ENCODE peak calls at places on chromosomes 12 and 14, in ten cellular contexts. One of them, this sample, is unnamed.

GRCh38 chr12:67811437-67812361 is 163.2 kb downstream of the DYRK2 start:
- DNase-seq in aorta: no peak
- DNase-seq in body of pancreas: no peak
- DNase-seq in GM12878: no peak
- DNase-seq in upper lobe of right lung: no peak
- DNase-seq in AG09319: no peak
- DNase-seq in small intestine: no peak
- DNase-seq in memory B cell: no peak
- DNase-seq in AG08395: peak; percentile 56
- DNase-seq in ascending aorta: no peak
- DNase-seq in this sample: peak; percentile 8

GRCh38 chr12:16076553-16076952 is 165.4 kb downstream of the DERA start:
- DNase-seq in ascending aorta: no peak
- DNase-seq in memory B cell: no peak
- DNase-seq in small intestine: peak; percentile 47
- DNase-seq in GM12878: no peak
- DNase-seq in upper lobe of right lung: no peak
- DNase-seq in AG09319: no peak
- DNase-seq in aorta: no peak
- DNase-seq in AG08395: peak; percentile 23
- DNase-seq in body of pancreas: peak; percentile 9
- DNase-seq in this sample: peak; percentile 64

GRCh38 chr14:51954657-51955056 is 34.7 kb upstream of the RTRAF start:
- DNase-seq in memory B cell: no peak
- DNase-seq in body of pancreas: no peak
- DNase-seq in AG08395: no peak
- DNase-seq in aorta: no peak
- DNase-seq in ascending aorta: no peak
- DNase-seq in small intestine: no peak
- DNase-seq in AG09319: no peak
- DNase-seq in upper lobe of right lung: no peak
- DNase-seq in GM12878: no peak
- DNase-seq in this sample: no peak

GRCh38 chr14:88868558-88869159 is 44.2 kb downstream of the TTC8 start:
- DNase-seq in GM12878: no peak
- DNase-seq in AG08395: peak; percentile 5
- DNase-seq in aorta: no peak
- DNase-seq in ascending aorta: no peak
- DNase-seq in body of pancreas: no peak
- DNase-seq in AG09319: no peak
- DNase-seq in upper lobe of right lung: no peak
- DNase-seq in memory B cell: no peak
- DNase-seq in small intestine: peak; percentile 38
- DNase-seq in this sample: peak; percentile 31

GRCh38 chr12:110704750-110705149 is 15.8 kb upstream of the HVCN1 start:
- DNase-seq in ascending aorta: no peak
- DNase-seq in AG08395: no peak
- DNase-seq in aorta: no peak
- DNase-seq in AG09319: no peak
- DNase-seq in memory B cell: no peak
- DNase-seq in small intestine: peak; percentile 55
- DNase-seq in body of pancreas: peak; percentile 39
- DNase-seq in upper lobe of right lung: no peak
- DNase-seq in GM12878: no peak
- DNase-seq in this sample: no peak

GRCh38 chr14:38143170-38143569 is 64.5 kb upstream of the SSTR1 start:
- DNase-seq in small intestine: no peak
- DNase-seq in ascending aorta: no peak
- DNase-seq in AG08395: peak; percentile 38
- DNase-seq in body of pancreas: no peak
- DNase-seq in AG09319: no peak
- DNase-seq in memory B cell: no peak
- DNase-seq in aorta: no peak
- DNase-seq in GM12878: no peak
- DNase-seq in upper lobe of right lung: no peak
- DNase-seq in this sample: no peak

GRCh38 chr12:15116073-15116472 is 105.1 kb downstream of the RERG start:
- DNase-seq in memory B cell: no peak
- DNase-seq in AG09319: no peak
- DNase-seq in upper lobe of right lung: no peak
- DNase-seq in small intestine: no peak
- DNase-seq in GM12878: no peak
- DNase-seq in aorta: no peak
- DNase-seq in body of pancreas: no peak
- DNase-seq in ascending aorta: no peak
- DNase-seq in AG08395: no peak
- DNase-seq in this sample: no peak

GRCh38 chr12:42119085-42119633 is 25.5 kb downstream of the GXYLT1 start:
- DNase-seq in AG09319: peak; percentile 62
- DNase-seq in body of pancreas: no peak
- DNase-seq in AG08395: peak; percentile 39
- DNase-seq in memory B cell: no peak
- DNase-seq in ascending aorta: no peak
- DNase-seq in upper lobe of right lung: no peak
- DNase-seq in small intestine: no peak
- DNase-seq in aorta: no peak
- DNase-seq in GM12878: no peak
- DNase-seq in this sample: no peak

GRCh38 chr14:95330591-95331370 is 11.1 kb upstream of the CLMN start:
- DNase-seq in aorta: no peak
- DNase-seq in AG08395: no peak
- DNase-seq in GM12878: no peak
- DNase-seq in ascending aorta: no peak
- DNase-seq in body of pancreas: no peak
- DNase-seq in small intestine: no peak
- DNase-seq in memory B cell: no peak
- DNase-seq in upper lobe of right lung: no peak
- DNase-seq in AG09319: no peak
- DNase-seq in this sample: no peak

GRCh38 chr12:116863275-116863767 is 17.9 kb downstream of the HRK start:
- DNase-seq in body of pancreas: no peak
- DNase-seq in ascending aorta: no peak
- DNase-seq in AG09319: no peak
- DNase-seq in GM12878: no peak
- DNase-seq in upper lobe of right lung: no peak
- DNase-seq in small intestine: peak; percentile 46
- DNase-seq in AG08395: no peak
- DNase-seq in memory B cell: no peak
- DNase-seq in aorta: no peak
- DNase-seq in this sample: peak; percentile 37

GRCh38 chr12:128969480-128970055 is 116.3 kb downstream of the GLT1D1 start:
- DNase-seq in memory B cell: no peak
- DNase-seq in small intestine: peak; percentile 42
- DNase-seq in aorta: no peak
- DNase-seq in upper lobe of right lung: peak; percentile 69
- DNase-seq in ascending aorta: no peak
- DNase-seq in body of pancreas: peak; percentile 15
- DNase-seq in AG08395: no peak
- DNase-seq in GM12878: peak; percentile 20
- DNase-seq in AG09319: no peak
- DNase-seq in this sample: peak; percentile 50

GRCh38 chr12:122244565-122245371 is 18.9 kb upstream of the DIABLO start:
- DNase-seq in ascending aorta: no peak
- DNase-seq in small intestine: peak; percentile 40
- DNase-seq in AG08395: no peak
- DNase-seq in upper lobe of right lung: no peak
- DNase-seq in memory B cell: no peak
- DNase-seq in body of pancreas: no peak
- DNase-seq in AG09319: no peak
- DNase-seq in GM12878: no peak
- DNase-seq in aorta: no peak
- DNase-seq in this sample: no peak

GRCh38 chr14:81221579-81222102 is 882 bp upstream of the GTF2A1 start:
- DNase-seq in body of pancreas: peak; percentile 20
- DNase-seq in AG09319: no peak
- DNase-seq in ascending aorta: no peak
- DNase-seq in memory B cell: no peak
- DNase-seq in small intestine: no peak
- DNase-seq in upper lobe of right lung: no peak
- DNase-seq in aorta: no peak
- DNase-seq in GM12878: no peak
- DNase-seq in AG08395: no peak
- DNase-seq in this sample: peak; percentile 16

GRCh38 chr14:101480022-101480746 is 81.1 kb upstream of the DIO3 start:
- DNase-seq in AG09319: no peak
- DNase-seq in ascending aorta: no peak
- DNase-seq in AG08395: no peak
- DNase-seq in upper lobe of right lung: no peak
- DNase-seq in body of pancreas: peak; percentile 1
- DNase-seq in memory B cell: no peak
- DNase-seq in small intestine: no peak
- DNase-seq in GM12878: no peak
- DNase-seq in aorta: peak; percentile 45
- DNase-seq in this sample: no peak

GRCh38 chr14:59454131-59454530 is 11.0 kb downstream of the GPR135 start:
- DNase-seq in upper lobe of right lung: no peak
- DNase-seq in body of pancreas: peak; percentile 17
- DNase-seq in memory B cell: no peak
- DNase-seq in small intestine: no peak
- DNase-seq in AG09319: peak; percentile 72
- DNase-seq in AG08395: peak; percentile 90
- DNase-seq in aorta: no peak
- DNase-seq in GM12878: no peak
- DNase-seq in ascending aorta: peak; percentile 36
- DNase-seq in this sample: peak; percentile 23

GRCh38 chr12:27163048-27163715 is 80.8 kb upstream of the C12orf71 start:
- DNase-seq in AG08395: peak; percentile 33
- DNase-seq in GM12878: no peak
- DNase-seq in aorta: no peak
- DNase-seq in AG09319: no peak
- DNase-seq in memory B cell: no peak
- DNase-seq in small intestine: no peak
- DNase-seq in ascending aorta: no peak
- DNase-seq in upper lobe of right lung: no peak
- DNase-seq in body of pancreas: no peak
- DNase-seq in this sample: no peak

GRCh38 chr12:51415931-51416330 is 8.7 kb upstream of the SLC4A8 start:
- DNase-seq in ascending aorta: no peak
- DNase-seq in aorta: no peak
- DNase-seq in small intestine: no peak
- DNase-seq in AG08395: no peak
- DNase-seq in body of pancreas: no peak
- DNase-seq in memory B cell: no peak
- DNase-seq in upper lobe of right lung: no peak
- DNase-seq in AG09319: no peak
- DNase-seq in GM12878: no peak
- DNase-seq in this sample: no peak

GRCh38 chr12:22262309-22262708 is 72.2 kb downstream of the ST8SIA1 start:
- DNase-seq in body of pancreas: no peak
- DNase-seq in GM12878: no peak
- DNase-seq in AG08395: no peak
- DNase-seq in upper lobe of right lung: no peak
- DNase-seq in ascending aorta: no peak
- DNase-seq in AG09319: no peak
- DNase-seq in aorta: no peak
- DNase-seq in small intestine: no peak
- DNase-seq in memory B cell: no peak
- DNase-seq in this sample: peak; percentile 10

GRCh38 chr14:68701001-68701741 is 91.7 kb downstream of the ZFP36L1 start:
- DNase-seq in AG08395: no peak
- DNase-seq in memory B cell: no peak
- DNase-seq in aorta: no peak
- DNase-seq in AG09319: no peak
- DNase-seq in upper lobe of right lung: no peak
- DNase-seq in ascending aorta: no peak
- DNase-seq in body of pancreas: no peak
- DNase-seq in GM12878: no peak
- DNase-seq in small intestine: no peak
- DNase-seq in this sample: no peak

GRCh38 chr12:67096533-67097318 is 172.4 kb upstream of the CAND1 start:
- DNase-seq in AG09319: no peak
- DNase-seq in body of pancreas: no peak
- DNase-seq in GM12878: no peak
- DNase-seq in aorta: no peak
- DNase-seq in ascending aorta: no peak
- DNase-seq in AG08395: no peak
- DNase-seq in upper lobe of right lung: no peak
- DNase-seq in small intestine: no peak
- DNase-seq in memory B cell: no peak
- DNase-seq in this sample: peak; percentile 48

GRCh38 chr12:89080797-89081470 is 271.4 kb downstream of the DUSP6 start:
- DNase-seq in GM12878: no peak
- DNase-seq in body of pancreas: no peak
- DNase-seq in aorta: no peak
- DNase-seq in ascending aorta: no peak
- DNase-seq in memory B cell: no peak
- DNase-seq in AG09319: no peak
- DNase-seq in upper lobe of right lung: no peak
- DNase-seq in small intestine: no peak
- DNase-seq in AG08395: no peak
- DNase-seq in this sample: no peak

GRCh38 chr12:14239350-14239934 is 126.0 kb upstream of the ATF7IP start:
- DNase-seq in AG09319: no peak
- DNase-seq in ascending aorta: no peak
- DNase-seq in GM12878: peak; percentile 86
- DNase-seq in memory B cell: peak; percentile 56
- DNase-seq in aorta: no peak
- DNase-seq in AG08395: peak; percentile 43
- DNase-seq in upper lobe of right lung: no peak
- DNase-seq in body of pancreas: peak; percentile 60
- DNase-seq in small intestine: no peak
- DNase-seq in this sample: peak; percentile 97

GRCh38 chr12:47356129-47356622 is 276.4 kb upstream of the AMIGO2 start:
- DNase-seq in GM12878: peak; percentile 44
- DNase-seq in body of pancreas: peak; percentile 27
- DNase-seq in AG09319: no peak
- DNase-seq in memory B cell: peak; percentile 40
- DNase-seq in aorta: no peak
- DNase-seq in ascending aorta: no peak
- DNase-seq in upper lobe of right lung: no peak
- DNase-seq in AG08395: no peak
- DNase-seq in small intestine: no peak
- DNase-seq in this sample: peak; percentile 43

GRCh38 chr12:57929092-57929830 is 12.1 kb upstream of the ATP23 start:
- DNase-seq in ascending aorta: no peak
- DNase-seq in small intestine: no peak
- DNase-seq in aorta: no peak
- DNase-seq in GM12878: no peak
- DNase-seq in AG08395: no peak
- DNase-seq in body of pancreas: no peak
- DNase-seq in AG09319: no peak
- DNase-seq in upper lobe of right lung: no peak
- DNase-seq in memory B cell: no peak
- DNase-seq in this sample: no peak

GRCh38 chr14:104639889-104640548 is 35.4 kb upstream of the TMEM179 start:
- DNase-seq in ascending aorta: no peak
- DNase-seq in aorta: peak; percentile 87
- DNase-seq in AG08395: peak; percentile 87
- DNase-seq in body of pancreas: peak; percentile 56
- DNase-seq in small intestine: peak; percentile 67
- DNase-seq in memory B cell: peak; percentile 71
- DNase-seq in AG09319: peak; percentile 7
- DNase-seq in GM12878: no peak
- DNase-seq in upper lobe of right lung: peak; percentile 78
- DNase-seq in this sample: peak; percentile 70

GRCh38 chr12:109836916-109837315 is 3.7 kb upstream of the TRPV4 start:
- DNase-seq in ascending aorta: no peak
- DNase-seq in small intestine: peak; percentile 24
- DNase-seq in GM12878: no peak
- DNase-seq in AG09319: no peak
- DNase-seq in AG08395: no peak
- DNase-seq in aorta: no peak
- DNase-seq in memory B cell: no peak
- DNase-seq in body of pancreas: peak; percentile 32
- DNase-seq in upper lobe of right lung: no peak
- DNase-seq in this sample: no peak

GRCh38 chr14:92099802-92100201 is 6.6 kb downstream of the ATXN3 start:
- DNase-seq in AG09319: no peak
- DNase-seq in body of pancreas: no peak
- DNase-seq in memory B cell: no peak
- DNase-seq in ascending aorta: no peak
- DNase-seq in AG08395: no peak
- DNase-seq in GM12878: no peak
- DNase-seq in aorta: no peak
- DNase-seq in upper lobe of right lung: no peak
- DNase-seq in small intestine: no peak
- DNase-seq in this sample: no peak

GRCh38 chr12:131615316-131616053 is 95.4 kb upstream of the SFSWAP start:
- DNase-seq in AG09319: no peak
- DNase-seq in ascending aorta: no peak
- DNase-seq in AG08395: peak; percentile 29
- DNase-seq in upper lobe of right lung: no peak
- DNase-seq in body of pancreas: no peak
- DNase-seq in GM12878: no peak
- DNase-seq in aorta: no peak
- DNase-seq in small intestine: no peak
- DNase-seq in memory B cell: no peak
- DNase-seq in this sample: no peak

This sample was measured in NB4.